ENCODE peak calls at places on chromosomes 5 and 9, in five cellular contexts. One of them, this sample, is unnamed.

GRCh38 chr9:99796231-99796630 is 25.5 kb upstream of the NR4A3 start:
- DNase-seq in heart right ventricle: no peak
- DNase-seq in dorsolateral prefrontal cortex: no peak
- DNase-seq in upper lobe of left lung: no peak
- DNase-seq in lower lobe of right lung: no peak
- DNase-seq in this sample: no peak

GRCh38 chr9:132990781-132991180 is 12.3 kb downstream of the GFI1B start:
- DNase-seq in heart right ventricle: no peak
- DNase-seq in lower lobe of right lung: peak; percentile 36
- DNase-seq in dorsolateral prefrontal cortex: no peak
- DNase-seq in upper lobe of left lung: peak; percentile 69
- DNase-seq in this sample: no peak

GRCh38 chr9:112853882-112854585 is 36.6 kb downstream of the SLC46A2 start:
- DNase-seq in lower lobe of right lung: no peak
- DNase-seq in heart right ventricle: no peak
- DNase-seq in dorsolateral prefrontal cortex: no peak
- DNase-seq in upper lobe of left lung: peak; percentile 13
- DNase-seq in this sample: no peak

GRCh38 chr9:115883467-115884329 is 269.9 kb upstream of the PAPPA start:
- DNase-seq in upper lobe of left lung: no peak
- DNase-seq in dorsolateral prefrontal cortex: no peak
- DNase-seq in heart right ventricle: peak; percentile 13
- DNase-seq in lower lobe of right lung: no peak
- DNase-seq in this sample: no peak

GRCh38 chr9:38697901-38698300 is 22.0 kb downstream of the FAM240B start:
- DNase-seq in heart right ventricle: no peak
- DNase-seq in dorsolateral prefrontal cortex: no peak
- DNase-seq in lower lobe of right lung: no peak
- DNase-seq in upper lobe of left lung: no peak
- DNase-seq in this sample: no peak

GRCh38 chr5:157442989-157443619 is 16.9 kb upstream of the NIPAL4 start:
- DNase-seq in upper lobe of left lung: no peak
- DNase-seq in lower lobe of right lung: no peak
- DNase-seq in heart right ventricle: peak; percentile 21
- DNase-seq in dorsolateral prefrontal cortex: no peak
- DNase-seq in this sample: no peak

GRCh38 chr9:71589612-71590011 is 178.7 kb downstream of the CEMIP2 start:
- DNase-seq in lower lobe of right lung: no peak
- DNase-seq in upper lobe of left lung: no peak
- DNase-seq in heart right ventricle: peak; percentile 6
- DNase-seq in dorsolateral prefrontal cortex: no peak
- DNase-seq in this sample: no peak

GRCh38 chr5:14912206-14912605 is 40.6 kb upstream of the ANKH start:
- DNase-seq in upper lobe of left lung: no peak
- DNase-seq in lower lobe of right lung: no peak
- DNase-seq in dorsolateral prefrontal cortex: no peak
- DNase-seq in heart right ventricle: no peak
- DNase-seq in this sample: no peak

GRCh38 chr9:96777539-96777864 is 385 bp downstream of the ZNF510 start:
- DNase-seq in heart right ventricle: no peak
- DNase-seq in lower lobe of right lung: no peak
- DNase-seq in upper lobe of left lung: no peak
- DNase-seq in dorsolateral prefrontal cortex: no peak
- DNase-seq in this sample: no peak

GRCh38 chr9:84315278-84315877 is 25.2 kb downstream of the SLC28A3 start:
- DNase-seq in dorsolateral prefrontal cortex: peak; percentile 56
- DNase-seq in upper lobe of left lung: no peak
- DNase-seq in lower lobe of right lung: no peak
- DNase-seq in heart right ventricle: peak; percentile 40
- DNase-seq in this sample: peak; percentile 30

GRCh38 chr9:114076237-114077161 is 1.6 kb downstream of the AMBP start:
- DNase-seq in lower lobe of right lung: no peak
- DNase-seq in upper lobe of left lung: no peak
- DNase-seq in dorsolateral prefrontal cortex: no peak
- DNase-seq in heart right ventricle: no peak
- DNase-seq in this sample: no peak

GRCh38 chr9:14348241-14349140 is 34.5 kb upstream of the NFIB start:
- DNase-seq in dorsolateral prefrontal cortex: no peak
- DNase-seq in lower lobe of right lung: no peak
- DNase-seq in upper lobe of left lung: peak; percentile 53
- DNase-seq in heart right ventricle: peak; percentile 30
- DNase-seq in this sample: no peak

GRCh38 chr5:62043289-62044274 is 262.4 kb upstream of the KIF2A start:
- DNase-seq in upper lobe of left lung: no peak
- DNase-seq in dorsolateral prefrontal cortex: no peak
- DNase-seq in lower lobe of right lung: no peak
- DNase-seq in heart right ventricle: no peak
- DNase-seq in this sample: no peak

GRCh38 chr5:73022480-73023169 is 66.8 kb downstream of the FCHO2 start:
- DNase-seq in dorsolateral prefrontal cortex: no peak
- DNase-seq in upper lobe of left lung: no peak
- DNase-seq in heart right ventricle: no peak
- DNase-seq in lower lobe of right lung: no peak
- DNase-seq in this sample: no peak

GRCh38 chr5:143446535-143447226 is 43.2 kb upstream of the NR3C1 start:
- DNase-seq in dorsolateral prefrontal cortex: no peak
- DNase-seq in upper lobe of left lung: no peak
- DNase-seq in lower lobe of right lung: no peak
- DNase-seq in heart right ventricle: no peak
- DNase-seq in this sample: no peak

DNA sequence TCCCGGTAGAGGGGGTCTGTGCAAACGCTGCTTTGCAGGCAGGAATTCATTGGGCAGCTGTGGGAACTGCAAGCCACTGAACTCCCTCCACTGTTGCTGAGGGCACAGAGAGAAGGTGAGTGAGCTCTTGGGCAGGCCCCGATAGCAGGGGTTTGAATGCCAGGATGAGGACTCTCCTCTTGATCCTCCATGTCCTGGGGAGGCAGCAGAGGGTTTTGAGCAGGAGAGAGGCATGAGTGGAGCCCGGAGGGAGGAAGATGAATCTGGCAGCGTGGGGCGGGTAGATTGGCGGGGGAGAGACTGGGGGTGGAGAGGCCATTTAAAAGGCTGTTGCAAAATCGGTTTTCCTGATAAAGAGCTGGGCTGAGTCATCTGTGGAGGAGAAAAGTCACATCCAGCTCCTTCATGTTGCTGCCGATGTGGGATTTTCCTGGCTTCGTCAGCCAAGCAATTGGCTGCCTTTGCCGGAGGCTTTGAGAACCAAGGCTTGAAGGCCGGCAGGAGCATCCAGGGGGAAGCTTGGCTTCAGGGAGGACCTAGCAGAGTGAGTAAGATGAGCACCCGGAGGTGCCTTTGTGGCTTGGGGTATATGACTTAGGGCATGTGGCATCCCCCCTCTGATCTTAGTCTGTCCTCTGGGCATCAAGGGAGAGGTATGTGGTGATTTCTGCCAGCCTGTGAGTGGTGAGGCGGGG is at the start of gene SYNPO:
- DNase-seq in lower lobe of right lung: no peak
- DNase-seq in heart right ventricle: peak; percentile 84
- DNase-seq in dorsolateral prefrontal cortex: no peak
- DNase-seq in upper lobe of left lung: no peak
- DNase-seq in this sample: no peak
- TF ChIP-seq CTCF in lower lobe of right lung: no peak
- TF ChIP-seq CTCF in heart right ventricle: no peak
- TF ChIP-seq CTCF in dorsolateral prefrontal cortex: no peak
- TF ChIP-seq CTCF in upper lobe of left lung: no peak
- TF ChIP-seq CTCF in this sample: no peak

GRCh38 chr9:16153221-16153620 is 600.4 kb downstream of the CCDC171 start:
- DNase-seq in heart right ventricle: no peak
- DNase-seq in upper lobe of left lung: no peak
- DNase-seq in dorsolateral prefrontal cortex: no peak
- DNase-seq in lower lobe of right lung: no peak
- DNase-seq in this sample: no peak

GRCh38 chr9:16152276-16153065 is 599.6 kb downstream of the CCDC171 start:
- DNase-seq in heart right ventricle: no peak
- DNase-seq in lower lobe of right lung: no peak
- DNase-seq in upper lobe of left lung: no peak
- DNase-seq in dorsolateral prefrontal cortex: no peak
- DNase-seq in this sample: no peak

GRCh38 chr9:16157216-16157615 is 604.4 kb downstream of the CCDC171 start:
- DNase-seq in upper lobe of left lung: no peak
- DNase-seq in lower lobe of right lung: no peak
- DNase-seq in dorsolateral prefrontal cortex: no peak
- DNase-seq in heart right ventricle: no peak
- DNase-seq in this sample: no peak

GRCh38 chr9:16155878-16156277 is 603.0 kb downstream of the CCDC171 start:
- DNase-seq in heart right ventricle: no peak
- DNase-seq in dorsolateral prefrontal cortex: no peak
- DNase-seq in upper lobe of left lung: no peak
- DNase-seq in lower lobe of right lung: no peak
- DNase-seq in this sample: no peak

GRCh38 chr9:16154570-16155078 is 601.8 kb downstream of the CCDC171 start:
- DNase-seq in lower lobe of right lung: no peak
- DNase-seq in upper lobe of left lung: peak; percentile 87
- DNase-seq in heart right ventricle: no peak
- DNase-seq in dorsolateral prefrontal cortex: no peak
- DNase-seq in this sample: no peak
- TF ChIP-seq CTCF in lower lobe of right lung: peak; percentile 37
- TF ChIP-seq CTCF in upper lobe of left lung: no peak
- TF ChIP-seq CTCF in heart right ventricle: no peak
- TF ChIP-seq CTCF in dorsolateral prefrontal cortex: no peak
- TF ChIP-seq CTCF in this sample: no peak

DNA sequence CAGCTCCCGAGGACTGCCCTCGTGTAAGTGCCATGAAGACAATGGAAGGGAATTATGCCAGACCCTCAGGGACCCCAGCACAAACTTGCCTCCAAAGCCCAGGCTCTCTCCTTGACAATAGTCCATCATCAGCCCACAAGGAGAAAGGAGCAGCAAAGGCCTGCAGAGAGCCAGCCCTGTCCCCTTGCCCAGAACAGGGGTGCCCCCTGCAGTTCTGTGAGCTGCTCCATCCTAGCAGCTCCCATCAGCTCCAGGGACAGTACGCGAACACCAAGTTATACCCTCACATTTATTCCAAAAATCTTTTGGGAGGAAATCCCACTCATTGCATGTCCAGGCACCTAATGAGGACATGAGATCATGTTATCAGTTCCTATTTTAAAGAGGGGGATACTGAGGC is 11.1 kb downstream of the BARX1 start:
- DNase-seq in heart right ventricle: no peak
- DNase-seq in upper lobe of left lung: no peak
- DNase-seq in lower lobe of right lung: no peak
- DNase-seq in dorsolateral prefrontal cortex: no peak
- DNase-seq in this sample: no peak
- TF ChIP-seq CTCF in heart right ventricle: no peak
- TF ChIP-seq CTCF in upper lobe of left lung: no peak
- TF ChIP-seq CTCF in lower lobe of right lung: no peak
- TF ChIP-seq CTCF in dorsolateral prefrontal cortex: no peak
- TF ChIP-seq CTCF in this sample: no peak

DNA sequence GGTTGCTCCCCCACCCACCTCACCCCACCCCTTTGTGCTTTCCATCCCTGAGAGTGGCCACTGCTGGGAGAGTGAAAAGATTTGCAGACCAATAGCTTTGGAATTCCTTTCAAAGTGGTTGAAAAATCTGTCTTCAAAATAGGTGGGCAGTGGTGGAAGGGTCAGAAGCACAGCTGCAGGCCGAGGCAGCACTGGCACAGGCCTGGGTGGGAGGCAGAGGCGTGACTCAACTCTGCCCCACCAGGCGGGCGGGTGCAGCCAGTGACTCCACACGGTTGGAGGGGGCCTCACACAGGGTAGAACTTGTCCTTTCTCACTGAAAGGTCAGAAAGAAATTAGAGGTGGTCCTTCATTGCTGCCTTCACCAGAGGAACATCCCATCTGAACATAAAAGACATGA is 214.9 kb upstream of the TBCA start:
- DNase-seq in upper lobe of left lung: no peak
- DNase-seq in lower lobe of right lung: no peak
- DNase-seq in heart right ventricle: no peak
- DNase-seq in dorsolateral prefrontal cortex: no peak
- DNase-seq in this sample: no peak
- TF ChIP-seq CTCF in upper lobe of left lung: no peak
- TF ChIP-seq CTCF in lower lobe of right lung: no peak
- TF ChIP-seq CTCF in heart right ventricle: no peak
- TF ChIP-seq CTCF in dorsolateral prefrontal cortex: no peak
- TF ChIP-seq CTCF in this sample: no peak

DNA sequence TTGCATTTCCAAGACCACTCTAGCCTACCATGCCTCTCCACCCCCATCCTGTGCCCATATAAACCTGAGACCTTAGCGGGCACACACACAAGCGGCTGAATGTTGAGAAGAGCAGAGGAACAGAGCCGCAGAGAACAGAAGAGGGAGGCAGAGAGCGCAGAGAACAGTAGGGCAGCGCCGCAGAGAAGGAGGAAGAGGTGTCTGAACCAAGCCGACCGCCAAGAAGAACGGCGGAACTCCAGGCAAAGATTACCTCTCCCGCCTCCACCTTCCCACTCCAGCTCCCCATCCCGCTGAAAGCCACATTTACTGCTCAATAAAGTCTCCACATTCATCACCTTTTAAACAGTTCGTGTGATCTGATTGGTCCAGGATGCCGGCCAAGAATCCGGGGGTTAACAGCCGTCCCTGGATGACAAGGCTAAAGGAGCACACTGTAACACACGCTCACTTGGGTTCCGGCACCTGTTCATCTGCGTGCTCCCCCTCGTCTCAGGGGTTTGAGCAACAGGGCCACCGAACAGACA is 33.2 kb downstream of the GRIN3A start:
- DNase-seq in lower lobe of right lung: peak; percentile 39
- DNase-seq in heart right ventricle: no peak
- DNase-seq in upper lobe of left lung: no peak
- DNase-seq in dorsolateral prefrontal cortex: peak; percentile 28
- DNase-seq in this sample: no peak
- TF ChIP-seq CTCF in lower lobe of right lung: peak; percentile 8
- TF ChIP-seq CTCF in heart right ventricle: no peak
- TF ChIP-seq CTCF in upper lobe of left lung: no peak
- TF ChIP-seq CTCF in dorsolateral prefrontal cortex: no peak
- TF ChIP-seq CTCF in this sample: no peak

GRCh38 chr9:33943389-33943788 is 105.3 kb downstream of the UBAP2 start:
- DNase-seq in lower lobe of right lung: no peak
- DNase-seq in dorsolateral prefrontal cortex: no peak
- DNase-seq in heart right ventricle: no peak
- DNase-seq in upper lobe of left lung: no peak
- DNase-seq in this sample: no peak

GRCh38 chr9:33946779-33947535 is 101.7 kb downstream of the UBAP2 start:
- DNase-seq in dorsolateral prefrontal cortex: no peak
- DNase-seq in upper lobe of left lung: no peak
- DNase-seq in heart right ventricle: no peak
- DNase-seq in lower lobe of right lung: no peak
- DNase-seq in this sample: no peak

GRCh38 chr9:33939924-33940874 is 108.5 kb downstream of the UBAP2 start:
- DNase-seq in lower lobe of right lung: no peak
- DNase-seq in dorsolateral prefrontal cortex: no peak
- DNase-seq in upper lobe of left lung: no peak
- DNase-seq in heart right ventricle: no peak
- DNase-seq in this sample: no peak

DNA sequence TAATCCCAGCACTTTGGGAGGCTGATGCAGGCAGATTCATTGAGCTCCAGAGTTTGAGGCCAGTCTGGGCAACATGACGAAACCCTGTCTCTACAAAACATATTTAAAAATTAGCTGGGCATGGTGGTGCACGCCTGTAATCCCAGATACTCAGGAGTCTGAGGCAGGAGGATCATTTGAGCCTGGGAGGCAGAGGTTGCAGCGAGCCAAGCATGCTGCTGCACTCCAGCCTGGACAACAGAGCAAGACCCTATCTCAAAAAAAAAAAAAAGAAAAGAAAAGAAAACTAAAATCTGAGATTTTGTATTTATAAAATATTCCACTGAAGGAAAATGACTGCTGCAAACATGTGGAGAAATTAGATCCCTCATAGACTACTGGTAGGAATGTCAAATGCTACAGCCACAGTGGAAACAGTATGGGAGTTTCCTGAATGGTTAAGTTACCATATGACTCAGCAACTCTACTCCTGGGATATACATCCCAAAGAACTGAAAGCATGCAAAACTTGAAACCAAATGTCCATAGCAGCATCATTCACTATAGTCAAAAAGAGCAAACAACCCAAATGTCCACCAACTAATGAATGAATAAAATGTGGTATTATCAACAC is 106.1 kb downstream of the UBAP2 start:
- DNase-seq in heart right ventricle: no peak
- DNase-seq in upper lobe of left lung: no peak
- DNase-seq in dorsolateral prefrontal cortex: no peak
- DNase-seq in lower lobe of right lung: no peak
- DNase-seq in this sample: no peak
- TF ChIP-seq CTCF in heart right ventricle: no peak
- TF ChIP-seq CTCF in upper lobe of left lung: no peak
- TF ChIP-seq CTCF in dorsolateral prefrontal cortex: no peak
- TF ChIP-seq CTCF in lower lobe of right lung: no peak
- TF ChIP-seq CTCF in this sample: no peak

This sample was measured in natural killer cell.